ENCODE peak calls at places on chromosomes 7 and 10, in six cellular contexts. Q, N, C, D, R and J are unnamed samples.

GRCh38 chr10:124611738-124612137 is 132.4 kb downstream of the FAM53B start:
- DNase-seq in Q (no peak), N (no peak), C (no peak), D (no peak), R (no peak), J (no peak)

GRCh38 chr10:35821339-35821911 is 179.3 kb upstream of the FZD8 start:
- DNase-seq in Q (no peak), N (no peak), C (no peak), D (no peak), R (no peak), J (no peak)

GRCh38 chr10:546971-547590 is 142.4 kb downstream of the DIP2C start:
- DNase-seq in Q (no peak), N (no peak), C (no peak), D (no peak), R (no peak), J (no peak)

GRCh38 chr10:30383366-30383765 is 34.3 kb upstream of the MTPAP start:
- DNase-seq in Q (no peak), N (no peak), C (no peak), D (no peak), R (no peak), J (no peak)

GRCh38 chr10:97407211-97407951 is 6.2 kb upstream of the RRP12 start:
- DNase-seq in Q (peak), N (no peak), C (peak), D (peak), R (peak), J (peak)

GRCh38 chr10:85225311-85225710 is 896.9 kb downstream of the CCSER2 start:
- DNase-seq in Q (no peak), N (no peak), C (no peak), D (no peak), R (no peak), J (no peak)

GRCh38 chr7:47763063-47763974 is 181.4 kb upstream of the TNS3 start:
- DNase-seq in Q (no peak), N (no peak), C (no peak), D (peak), R (peak), J (peak)

GRCh38 chr10:126663880-126664279 is 6.6 kb downstream of the C10orf90 start:
- DNase-seq in Q (no peak), N (no peak), C (no peak), D (peak), R (no peak), J (no peak)

GRCh38 chr10:58998924-58999713 is 177.3 kb upstream of the PHYHIPL start:
- DNase-seq in Q (no peak), N (no peak), C (no peak), D (no peak), R (no peak), J (no peak)

GRCh38 chr7:158698657-158699195 is 5.9 kb downstream of the NCAPG2 start:
- DNase-seq in Q (no peak), N (no peak), C (no peak), D (no peak), R (no peak), J (no peak)

GRCh38 chr10:5890519-5890878 is 456 bp downstream of the FBH1 start:
- DNase-seq in Q (peak), N (no peak), C (peak), D (peak), R (peak), J (peak)

GRCh38 chr10:4941540-4942330 is 21.5 kb upstream of the AKR1C1 start:
- DNase-seq in Q (peak), N (no peak), C (no peak), D (peak), R (peak), J (peak)

GRCh38 chr10:110502851-110503301 is 5.2 kb downstream of the DUSP5 start:
- DNase-seq in Q (peak), N (no peak), C (no peak), D (no peak), R (no peak), J (peak)

GRCh38 chr7:38311329-38311937 is 38.0 kb upstream of the TARP start:
- DNase-seq in Q (peak), N (no peak), C (peak), D (peak), R (no peak), J (no peak)

GRCh38 chr10:118615888-118616287 is 20.4 kb upstream of the PRLHR start:
- DNase-seq in Q (no peak), N (no peak), C (no peak), D (peak), R (no peak), J (no peak)

GRCh38 chr7:156019776-156020565 is 207.7 kb upstream of the SHH start:
- DNase-seq in Q (no peak), N (no peak), C (no peak), D (no peak), R (no peak), J (no peak)

DNA sequence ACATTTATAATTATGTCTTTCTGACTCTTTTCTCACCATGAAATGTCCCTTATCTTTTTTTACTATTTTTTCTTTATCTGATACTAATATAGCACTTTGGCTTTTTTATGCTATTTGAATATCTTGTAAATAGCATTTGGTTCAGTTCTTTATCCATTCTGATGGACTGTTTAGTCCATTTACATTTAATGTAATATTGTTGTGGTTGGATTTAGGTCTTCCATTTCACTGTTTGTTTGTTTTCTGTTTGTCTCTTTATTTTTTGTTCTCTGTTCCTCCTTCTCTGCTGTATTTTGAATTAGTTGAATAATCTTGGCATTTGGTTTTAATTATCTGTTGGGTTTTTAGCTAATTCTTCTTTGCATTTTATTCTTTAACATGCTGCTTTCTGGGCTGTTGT is 89.8 kb downstream of the ANKIB1 start:
- DNase-seq in Q (no peak), N (no peak), C (no peak), D (no peak), R (no peak), J (no peak)
- TF ChIP-seq JUN in Q (no peak), N (no peak), C (no peak), D (no peak), R (no peak), J (no peak)

DNA sequence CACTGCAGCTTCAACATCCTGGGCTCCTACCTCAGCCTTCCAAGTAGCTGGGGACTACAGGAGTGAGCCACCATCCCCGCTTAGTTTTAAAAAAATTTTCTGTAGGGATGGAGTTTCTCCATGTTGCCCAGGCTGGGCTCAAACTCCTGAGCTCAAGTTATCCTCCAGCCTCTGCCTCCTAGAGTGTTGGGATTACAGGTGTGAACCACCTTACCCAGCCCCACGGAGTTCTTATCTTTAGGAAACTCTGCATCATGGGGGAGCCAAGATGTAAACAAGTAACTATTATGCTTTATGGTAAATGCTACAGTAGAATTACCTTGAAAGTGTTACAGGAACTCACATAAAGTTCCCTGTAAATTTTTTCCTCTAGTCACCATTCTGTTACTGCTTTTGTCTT is 65.3 kb downstream of the PHTF2 start:
- DNase-seq in Q (no peak), N (no peak), C (no peak), D (no peak), R (no peak), J (no peak)
- TF ChIP-seq JUN in Q (no peak), N (no peak), C (no peak), D (no peak), R (no peak), J (no peak)

GRCh38 chr7:82319674-82320118 is 123.9 kb downstream of the CACNA2D1 start:
- DNase-seq in Q (no peak), N (no peak), C (no peak), D (no peak), R (no peak), J (peak)
- TF ChIP-seq JUN in Q (no peak), N (no peak), C (no peak), D (no peak), R (no peak), J (no peak)

GRCh38 chr7:36994456-36995112 is 270.3 kb upstream of the AOAH start:
- DNase-seq in Q (no peak), N (no peak), C (no peak), D (no peak), R (no peak), J (no peak)

GRCh38 chr7:37000514-37000913 is 276.2 kb upstream of the AOAH start:
- DNase-seq in Q (no peak), N (no peak), C (no peak), D (no peak), R (no peak), J (no peak)

GRCh38 chr7:36995776-36996175 is 271.5 kb upstream of the AOAH start:
- DNase-seq in Q (no peak), N (no peak), C (no peak), D (no peak), R (no peak), J (no peak)

DNA sequence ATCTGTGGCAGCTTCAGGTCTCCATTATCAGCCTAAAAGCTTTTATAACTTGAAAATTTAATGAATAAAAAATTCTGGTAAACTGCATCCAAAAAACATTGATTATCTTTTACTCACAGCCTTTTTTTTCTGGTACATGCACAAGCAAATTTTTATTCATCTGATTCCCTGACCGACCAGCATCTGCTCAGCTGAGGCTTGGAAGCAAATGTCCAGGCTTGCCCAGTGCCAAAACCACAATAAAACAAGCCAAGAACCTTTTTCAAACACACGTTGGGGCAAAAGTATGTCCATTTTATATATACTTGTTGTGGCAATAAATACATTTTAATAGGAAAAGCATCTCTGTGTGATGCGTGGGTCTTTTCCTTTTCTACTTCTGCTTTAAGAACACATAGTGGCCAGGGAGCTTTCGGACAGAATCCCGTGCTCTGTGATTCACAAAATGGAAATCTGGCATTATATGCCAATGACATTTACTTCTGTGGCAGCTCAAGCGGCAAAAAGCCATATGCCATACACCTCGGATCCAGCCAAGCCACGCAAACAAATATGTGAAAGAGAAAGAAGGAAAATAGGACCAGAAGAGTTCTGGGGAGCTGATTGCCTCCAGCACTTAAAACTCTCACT is 275.7 kb upstream of the AOAH start:
- DNase-seq in Q (no peak), N (no peak), C (no peak), D (no peak), R (no peak), J (no peak)
- TF ChIP-seq JUN in Q (no peak), N (no peak), C (no peak), D (no peak), R (no peak), J (no peak)

GRCh38 chr7:100676501-100677306 is 3.2 kb downstream of the GNB2 start:
- DNase-seq in Q (no peak), N (no peak), C (no peak), D (no peak), R (no peak), J (no peak)

GRCh38 chr7:100673942-100674431 is 447 bp downstream of the GNB2 start:
- DNase-seq in Q (peak), N (no peak), C (no peak), D (no peak), R (no peak), J (no peak)

GRCh38 chr7:100673302-100673941 is at the start of gene GNB2:
- DNase-seq in Q (peak), N (peak), C (peak), D (peak), R (peak), J (peak)

GRCh38 chr7:100675581-100676350 is 2.2 kb downstream of the GNB2 start:
- DNase-seq in Q (peak), N (no peak), C (peak), D (no peak), R (no peak), J (peak)

GRCh38 chr7:100674441-100675407 is 1.2 kb downstream of the GNB2 start:
- DNase-seq in Q (peak), N (no peak), C (no peak), D (no peak), R (no peak), J (peak)
- TF ChIP-seq JUN in Q (no peak), N (no peak), C (no peak), D (no peak), R (no peak), J (no peak)

DNA sequence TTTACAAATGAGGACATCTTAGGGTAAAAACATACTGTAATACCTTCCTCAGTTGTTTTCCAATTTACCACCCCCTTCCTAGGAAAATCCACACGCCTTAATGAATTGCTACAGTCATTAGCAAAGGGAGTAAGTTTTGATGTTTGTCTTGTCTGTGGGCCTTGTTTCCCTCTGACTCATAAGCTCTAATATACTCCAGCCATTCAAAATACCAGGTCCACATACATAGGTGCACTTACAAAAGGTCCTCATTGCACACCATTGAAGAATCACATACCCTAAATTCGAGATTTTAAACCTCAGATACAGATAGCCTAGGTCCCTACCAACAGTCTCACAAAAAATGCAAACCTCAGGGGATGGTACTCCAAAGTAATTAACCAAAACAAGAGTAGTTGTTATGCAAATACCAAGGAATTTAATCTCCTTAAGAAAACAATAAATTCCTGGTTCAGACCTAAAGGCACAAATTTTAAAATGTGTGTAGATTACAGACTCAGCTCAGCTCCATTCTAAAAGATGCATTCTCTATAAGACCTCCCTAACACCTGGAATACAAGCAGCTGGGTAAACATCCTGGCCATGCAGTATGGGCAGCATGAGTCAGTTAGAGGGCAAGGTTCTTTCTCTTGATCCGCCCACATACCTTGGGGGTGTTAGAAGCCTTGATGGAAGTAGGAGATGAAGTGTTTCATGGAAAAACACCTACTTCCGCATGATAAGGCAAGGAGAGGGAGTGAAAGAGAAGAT is 3.0 kb upstream of the LIPK start:
- DNase-seq in Q (peak), N (peak), C (peak), D (peak), R (peak), J (peak)
- TF ChIP-seq JUN in Q (no peak), N (peak), C (no peak), D (no peak), R (no peak), J (peak)

GRCh38 chr10:62582804-62583208 is 208.6 kb downstream of the ZNF365 start:
- DNase-seq in Q (no peak), N (no peak), C (no peak), D (no peak), R (no peak), J (no peak)
- TF ChIP-seq JUN in Q (no peak), N (no peak), C (no peak), D (no peak), R (no peak), J (no peak)